ENCODE peak calls at places on chromosomes 2 and 18, in five cellular contexts. P, D, G, F and E are unnamed samples.

GRCh38 chr2:2325538-2325937 is 5.5 kb downstream of the MYT1L start:
- DNase-seq in P (peak; percentile 34), D (no peak), G (no peak), F (no peak), E (no peak)

GRCh38 chr18:11004951-11005350 is 144.4 kb downstream of the PIEZO2 start:
- DNase-seq in P (no peak), D (no peak), G (no peak), F (no peak), E (no peak)

GRCh38 chr18:62420513-62421209 is 95.6 kb downstream of the TNFRSF11A start:
- DNase-seq in P (no peak), D (peak; percentile 78), G (peak; percentile 59), F (peak; percentile 61), E (no peak)

GRCh38 chr2:101063352-101063751 is 61.3 kb downstream of the RPL31 start:
- DNase-seq in P (no peak), D (no peak), G (peak; percentile 64), F (peak; percentile 55), E (no peak)

GRCh38 chr2:231708773-231709635 is 679 bp downstream of the PTMA start:
- DNase-seq in P (no peak), D (peak; percentile 65), G (no peak), F (no peak), E (peak; percentile 73)

GRCh38 chr18:55522011-55522410 is 66.0 kb downstream of the TCF4 start:
- DNase-seq in P (peak; percentile 91), D (peak; percentile 50), G (no peak), F (no peak), E (peak; percentile 38)

GRCh38 chr18:58345064-58345463 is 283.8 kb downstream of the ALPK2 start:
- DNase-seq in P (peak; percentile 80), D (no peak), G (no peak), F (no peak), E (peak; percentile 80)

GRCh38 chr2:70340921-70341765 is 39.3 kb upstream of the FAM136A start:
- DNase-seq in P (peak; percentile 88), D (peak; percentile 44), G (peak; percentile 85), F (no peak), E (peak; percentile 78)

GRCh38 chr2:38581193-38582147 is 21.3 kb downstream of the HNRNPLL start:
- DNase-seq in P (peak; percentile 95), D (peak; percentile 44), G (peak; percentile 83), F (peak; percentile 44), E (peak; percentile 88)

GRCh38 chr18:45974088-45974536 is 7.0 kb upstream of the EPG5 start:
- DNase-seq in P (peak; percentile 83), D (peak; percentile 77), G (peak; percentile 62), F (no peak), E (peak; percentile 80)